ENCODE peak calls at places on chromosomes 2 and 18, in ten cellular contexts. X is NCI-H774; M is HCT116; L is NAMALWA; E is right lobe of liver; Z is fibroblast of pulmonary artery; Q is activated CD4-positive, alpha-beta T cell treated with anti-CD3 and anti-CD28 coated beads, Interleukin-2, amount 10 ng/mL, durations not matched to agents 7 days and 5 days; Y is amniotic stem cell; T is fibroblast of lung; O is adrenal gland. H is an unnamed sample.

GRCh38 chr2:150472122-150472899 is 15.2 kb downstream of the RND3 start:
- DNase-seq in X (no peak), M (no peak), L (no peak), E (peak; percentile 51), Z (peak; percentile 79), Q (no peak), Y (no peak), T (peak; percentile 95), O (peak; percentile 59), H (no peak)

GRCh38 chr2:19146867-19147266 is 211.6 kb downstream of the OSR1 start:
- DNase-seq in X (no peak), M (no peak), L (no peak), E (no peak), Z (no peak), Q (no peak), Y (no peak), T (no peak), O (no peak), H (no peak)

GRCh38 chr2:239666053-239666854 is 265.4 kb upstream of the HDAC4 start:
- DNase-seq in X (no peak), M (no peak), L (no peak), E (no peak), Z (no peak), Q (no peak), Y (no peak), T (no peak), O (no peak), H (no peak)

GRCh38 chr2:200592414-200593075 is 6.7 kb downstream of the AOX1 start:
- DNase-seq in X (no peak), M (no peak), L (peak; percentile 41), E (no peak), Z (peak; percentile 76), Q (no peak), Y (no peak), T (peak; percentile 42), O (no peak), H (no peak)

GRCh38 chr2:226187601-226188000 is 612.0 kb downstream of the IRS1 start:
- DNase-seq in X (no peak), M (no peak), L (no peak), E (no peak), Z (peak; percentile 69), Q (no peak), Y (peak; percentile 73), T (peak; percentile 88), O (no peak), H (no peak)

GRCh38 chr2:20150110-20150706 is 74.7 kb downstream of the SDC1 start:
- DNase-seq in X (no peak), M (no peak), L (no peak), E (no peak), Z (no peak), Q (no peak), Y (no peak), T (no peak), O (no peak), H (no peak)

GRCh38 chr2:30324245-30324644 is 92.9 kb downstream of the LBH start:
- DNase-seq in X (no peak), M (no peak), L (no peak), E (no peak), Z (no peak), Q (no peak), Y (no peak), T (no peak), O (no peak), H (no peak)

GRCh38 chr18:51196116-51196810 is 1.2 kb downstream of the MEX3C start:
- DNase-seq in X (no peak), M (no peak), L (no peak), E (peak; percentile 66), Z (peak; percentile 17), Q (peak; percentile 44), Y (no peak), T (peak; percentile 20), O (peak; percentile 65), H (peak; percentile 64)

GRCh38 chr18:59950215-59950944 is 50.6 kb downstream of the PMAIP1 start:
- DNase-seq in X (no peak), M (no peak), L (peak; percentile 49), E (no peak), Z (no peak), Q (no peak), Y (no peak), T (peak; percentile 59), O (peak; percentile 8), H (no peak)

GRCh38 chr18:79965119-79965902 is 868 bp downstream of the HSBP1L1 start:
- DNase-seq in X (no peak), M (no peak), L (peak; percentile 89), E (peak; percentile 56), Z (peak; percentile 90), Q (peak; percentile 22), Y (no peak), T (peak; percentile 77), O (peak; percentile 80), H (no peak)

H was measured in natural killer cell.